ENCODE peak calls at places on chromosome 11, in four cellular contexts. One of them, this sample, is unnamed.

GRCh38 chr11:46390331-46391171 is 1.0 kb downstream of the CHRM4 start:
- DNase-seq in breast epithelium: no peak
- DNase-seq in CD8-positive, alpha-beta T cell: no peak
- DNase-seq in fibroblast of the aortic adventitia: no peak
- DNase-seq in this sample: no peak

GRCh38 chr11:1564535-1565172 is 7.4 kb downstream of the DUSP8 start:
- DNase-seq in breast epithelium: no peak
- DNase-seq in CD8-positive, alpha-beta T cell: peak; percentile 28
- DNase-seq in fibroblast of the aortic adventitia: peak; percentile 74
- DNase-seq in this sample: no peak

GRCh38 chr11:76788661-76789442 is 5.7 kb downstream of the TSKU start:
- DNase-seq in fibroblast of the aortic adventitia: no peak
- DNase-seq in CD8-positive, alpha-beta T cell: no peak
- DNase-seq in breast epithelium: peak; percentile 93
- DNase-seq in this sample: peak; percentile 99

GRCh38 chr11:2305140-2305861 is 3.5 kb downstream of the TSPAN32 start:
- DNase-seq in breast epithelium: peak; percentile 71
- DNase-seq in CD8-positive, alpha-beta T cell: peak; percentile 91
- DNase-seq in fibroblast of the aortic adventitia: peak; percentile 75
- DNase-seq in this sample: no peak

GRCh38 chr11:119721129-119722120 is 7.6 kb downstream of the NECTIN1 start:
- DNase-seq in fibroblast of the aortic adventitia: peak; percentile 44
- DNase-seq in CD8-positive, alpha-beta T cell: no peak
- DNase-seq in breast epithelium: peak; percentile 54
- DNase-seq in this sample: no peak

GRCh38 chr11:71444811-71445210 is 3.4 kb downstream of the DHCR7 start:
- DNase-seq in breast epithelium: no peak
- DNase-seq in fibroblast of the aortic adventitia: no peak
- DNase-seq in CD8-positive, alpha-beta T cell: no peak
- DNase-seq in this sample: no peak

GRCh38 chr11:85821636-85822035 is 10.7 kb upstream of the SYTL2 start:
- DNase-seq in fibroblast of the aortic adventitia: peak; percentile 41
- DNase-seq in breast epithelium: no peak
- DNase-seq in CD8-positive, alpha-beta T cell: no peak
- DNase-seq in this sample: peak; percentile 64

GRCh38 chr11:66070604-66071325 is 693 bp downstream of the PACS1 start:
- DNase-seq in CD8-positive, alpha-beta T cell: peak; percentile 25
- DNase-seq in breast epithelium: peak; percentile 52
- DNase-seq in fibroblast of the aortic adventitia: peak; percentile 53
- DNase-seq in this sample: no peak

GRCh38 chr11:129374081-129374992 is 1.3 kb upstream of the BARX2 start:
- DNase-seq in fibroblast of the aortic adventitia: no peak
- DNase-seq in breast epithelium: no peak
- DNase-seq in CD8-positive, alpha-beta T cell: no peak
- DNase-seq in this sample: no peak

GRCh38 chr11:118274184-118274583 is 10.1 kb upstream of the MPZL2 start:
- DNase-seq in CD8-positive, alpha-beta T cell: no peak
- DNase-seq in breast epithelium: no peak
- DNase-seq in fibroblast of the aortic adventitia: no peak
- DNase-seq in this sample: peak; percentile 50

GRCh38 chr11:130514316-130514715 is 65.9 kb downstream of the ADAMTS15 start:
- DNase-seq in fibroblast of the aortic adventitia: peak; percentile 74
- DNase-seq in breast epithelium: no peak
- DNase-seq in CD8-positive, alpha-beta T cell: no peak
- DNase-seq in this sample: no peak

GRCh38 chr11:766941-767210 is 10.4 kb downstream of the GATD1 start:
- DNase-seq in fibroblast of the aortic adventitia: no peak
- DNase-seq in breast epithelium: no peak
- DNase-seq in CD8-positive, alpha-beta T cell: no peak
- DNase-seq in this sample: no peak

GRCh38 chr11:129785383-129786111 is 30.1 kb upstream of the TMEM45B start:
- DNase-seq in fibroblast of the aortic adventitia: peak; percentile 55
- DNase-seq in CD8-positive, alpha-beta T cell: no peak
- DNase-seq in breast epithelium: no peak
- DNase-seq in this sample: no peak

GRCh38 chr11:62569611-62570010 is 4.1 kb downstream of the EEF1G start:
- DNase-seq in breast epithelium: no peak
- DNase-seq in CD8-positive, alpha-beta T cell: no peak
- DNase-seq in fibroblast of the aortic adventitia: no peak
- DNase-seq in this sample: no peak

GRCh38 chr11:19727246-19727645 is 14.6 kb downstream of the NAV2 start:
- DNase-seq in CD8-positive, alpha-beta T cell: no peak
- DNase-seq in breast epithelium: no peak
- DNase-seq in fibroblast of the aortic adventitia: peak; percentile 58
- DNase-seq in this sample: no peak

GRCh38 chr11:120335596-120335927 is 651 bp upstream of the ARHGEF12 start:
- DNase-seq in CD8-positive, alpha-beta T cell: no peak
- DNase-seq in breast epithelium: no peak
- DNase-seq in fibroblast of the aortic adventitia: peak; percentile 69
- DNase-seq in this sample: no peak

GRCh38 chr11:9760180-9760550 is 96.3 kb downstream of the SWAP70 start:
- DNase-seq in CD8-positive, alpha-beta T cell: no peak
- DNase-seq in breast epithelium: peak; percentile 71
- DNase-seq in fibroblast of the aortic adventitia: peak; percentile 97
- DNase-seq in this sample: no peak

GRCh38 chr11:20443596-20443995 is 56.1 kb downstream of the PRMT3 start:
- DNase-seq in breast epithelium: no peak
- DNase-seq in CD8-positive, alpha-beta T cell: no peak
- DNase-seq in fibroblast of the aortic adventitia: peak; percentile 35
- DNase-seq in this sample: no peak

GRCh38 chr11:65125197-65126056 is 3.3 kb downstream of the MRPL49 start:
- DNase-seq in CD8-positive, alpha-beta T cell: no peak
- DNase-seq in fibroblast of the aortic adventitia: no peak
- DNase-seq in breast epithelium: no peak
- DNase-seq in this sample: no peak

GRCh38 chr11:61193596-61193995 is 9.7 kb upstream of the PGA3 start:
- DNase-seq in breast epithelium: no peak
- DNase-seq in fibroblast of the aortic adventitia: no peak
- DNase-seq in CD8-positive, alpha-beta T cell: no peak
- DNase-seq in this sample: no peak

GRCh38 chr11:27718853-27719574 is 18.8 kb upstream of the BDNF start:
- DNase-seq in CD8-positive, alpha-beta T cell: no peak
- DNase-seq in breast epithelium: no peak
- DNase-seq in fibroblast of the aortic adventitia: peak; percentile 43
- DNase-seq in this sample: no peak

GRCh38 chr11:125626381-125626950 is 1.5 kb downstream of the CHEK1 start:
- DNase-seq in breast epithelium: no peak
- DNase-seq in fibroblast of the aortic adventitia: no peak
- DNase-seq in CD8-positive, alpha-beta T cell: peak; percentile 20
- DNase-seq in this sample: peak; percentile 22

GRCh38 chr11:134124660-134125451 is 56.0 kb downstream of the JAM3 start:
- DNase-seq in fibroblast of the aortic adventitia: peak; percentile 78
- DNase-seq in breast epithelium: no peak
- DNase-seq in CD8-positive, alpha-beta T cell: peak; percentile 20
- DNase-seq in this sample: no peak

GRCh38 chr11:8906629-8907028 is 4.4 kb upstream of the AKIP1 start:
- DNase-seq in breast epithelium: no peak
- DNase-seq in fibroblast of the aortic adventitia: peak; percentile 96
- DNase-seq in CD8-positive, alpha-beta T cell: no peak
- DNase-seq in this sample: no peak

DNA sequence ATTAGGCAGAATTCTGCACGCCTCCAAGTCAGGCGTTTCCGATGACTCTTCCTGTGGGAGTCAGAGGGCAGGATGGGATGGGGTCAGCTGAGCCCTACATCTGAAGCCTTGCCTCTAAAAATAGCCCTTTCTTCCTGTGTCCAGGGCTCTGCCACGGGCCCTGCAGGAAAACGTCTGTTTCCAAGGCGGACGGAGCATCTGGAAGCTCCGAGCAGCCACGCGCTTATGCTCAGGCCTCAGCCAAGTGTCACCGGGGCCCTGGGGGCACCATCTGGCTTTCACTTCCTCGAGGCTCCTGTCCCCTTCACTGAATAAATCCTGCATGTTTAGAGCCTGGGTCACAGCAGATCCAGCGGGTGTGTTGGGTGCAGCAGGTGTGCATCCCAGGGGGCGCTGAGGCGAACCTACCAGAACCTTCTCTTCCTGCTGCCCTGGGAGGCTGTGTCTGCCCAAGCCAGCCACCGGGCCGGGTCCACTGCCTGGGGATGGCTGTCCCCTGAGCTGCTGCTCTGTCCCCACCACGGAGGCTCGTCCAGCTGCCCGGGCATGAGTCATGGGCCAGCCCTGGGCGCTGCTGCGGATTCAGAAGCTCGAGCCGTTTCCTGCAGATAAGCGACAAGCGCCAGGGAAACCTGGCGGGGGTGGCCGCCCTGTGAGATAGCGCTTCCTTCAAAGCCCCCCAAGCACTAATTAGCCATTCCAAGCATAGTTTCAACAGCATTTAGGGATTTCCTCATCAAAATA is 32.0 kb upstream of the LINC01488 start:
- DNase-seq in fibroblast of the aortic adventitia: peak; percentile 15
- DNase-seq in CD8-positive, alpha-beta T cell: no peak
- DNase-seq in breast epithelium: no peak
- DNase-seq in this sample: no peak
- TF ChIP-seq CTCF in fibroblast of the aortic adventitia: no peak
- TF ChIP-seq CTCF in CD8-positive, alpha-beta T cell: no peak
- TF ChIP-seq CTCF in breast epithelium: no peak
- TF ChIP-seq CTCF in this sample: no peak

GRCh38 chr11:101430236-101430635 is 153.6 kb downstream of the TRPC6 start:
- DNase-seq in fibroblast of the aortic adventitia: no peak
- DNase-seq in breast epithelium: no peak
- DNase-seq in CD8-positive, alpha-beta T cell: no peak
- DNase-seq in this sample: no peak

GRCh38 chr11:101435406-101435805 is 148.4 kb downstream of the TRPC6 start:
- DNase-seq in CD8-positive, alpha-beta T cell: no peak
- DNase-seq in breast epithelium: no peak
- DNase-seq in fibroblast of the aortic adventitia: no peak
- DNase-seq in this sample: no peak

GRCh38 chr11:101434241-101434640 is 149.6 kb downstream of the TRPC6 start:
- DNase-seq in CD8-positive, alpha-beta T cell: no peak
- DNase-seq in breast epithelium: no peak
- DNase-seq in fibroblast of the aortic adventitia: no peak
- DNase-seq in this sample: no peak

GRCh38 chr11:101428918-101429317 is 154.9 kb downstream of the TRPC6 start:
- DNase-seq in CD8-positive, alpha-beta T cell: no peak
- DNase-seq in fibroblast of the aortic adventitia: peak; percentile 29
- DNase-seq in breast epithelium: no peak
- DNase-seq in this sample: peak; percentile 10

DNA sequence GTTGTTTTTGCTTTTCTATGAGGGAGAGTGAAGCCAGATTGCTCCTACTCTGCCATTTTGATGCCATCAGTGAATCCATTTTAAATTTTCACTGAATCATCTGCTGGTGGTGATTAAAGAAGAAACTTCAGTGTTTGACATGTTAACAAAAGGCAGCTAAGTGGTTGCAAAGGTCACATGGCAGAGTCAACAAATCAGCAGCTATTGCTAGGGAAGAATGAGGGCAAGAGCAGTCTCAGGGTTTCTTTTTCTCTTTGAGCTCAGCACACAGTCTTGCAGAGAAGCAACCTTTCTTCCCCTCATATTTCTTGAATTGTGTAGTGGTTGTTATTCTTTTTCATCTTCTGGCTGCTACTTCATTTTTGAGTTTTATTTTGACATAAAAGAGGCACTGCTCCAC is 154.1 kb downstream of the TRPC6 start:
- DNase-seq in breast epithelium: no peak
- DNase-seq in CD8-positive, alpha-beta T cell: no peak
- DNase-seq in fibroblast of the aortic adventitia: no peak
- DNase-seq in this sample: no peak
- H3K4me3 ChIP-seq in breast epithelium: no peak overlapping the region
- H3K4me3 ChIP-seq in CD8-positive, alpha-beta T cell: no peak overlapping the region
- H3K4me3 ChIP-seq in fibroblast of the aortic adventitia: no peak overlapping the region
- H3K4me3 ChIP-seq in this sample: no peak overlapping the region

GRCh38 chr11:123704341-123704740 is 37.1 kb downstream of the ZNF202 start:
- DNase-seq in breast epithelium: no peak
- DNase-seq in CD8-positive, alpha-beta T cell: no peak
- DNase-seq in fibroblast of the aortic adventitia: no peak
- DNase-seq in this sample: no peak

GRCh38 chr11:123707206-123707605 is 34.3 kb downstream of the ZNF202 start:
- DNase-seq in breast epithelium: no peak
- DNase-seq in fibroblast of the aortic adventitia: no peak
- DNase-seq in CD8-positive, alpha-beta T cell: no peak
- DNase-seq in this sample: no peak

GRCh38 chr11:123702137-123702536 is 39.3 kb downstream of the ZNF202 start:
- DNase-seq in fibroblast of the aortic adventitia: no peak
- DNase-seq in CD8-positive, alpha-beta T cell: no peak
- DNase-seq in breast epithelium: no peak
- DNase-seq in this sample: no peak

DNA sequence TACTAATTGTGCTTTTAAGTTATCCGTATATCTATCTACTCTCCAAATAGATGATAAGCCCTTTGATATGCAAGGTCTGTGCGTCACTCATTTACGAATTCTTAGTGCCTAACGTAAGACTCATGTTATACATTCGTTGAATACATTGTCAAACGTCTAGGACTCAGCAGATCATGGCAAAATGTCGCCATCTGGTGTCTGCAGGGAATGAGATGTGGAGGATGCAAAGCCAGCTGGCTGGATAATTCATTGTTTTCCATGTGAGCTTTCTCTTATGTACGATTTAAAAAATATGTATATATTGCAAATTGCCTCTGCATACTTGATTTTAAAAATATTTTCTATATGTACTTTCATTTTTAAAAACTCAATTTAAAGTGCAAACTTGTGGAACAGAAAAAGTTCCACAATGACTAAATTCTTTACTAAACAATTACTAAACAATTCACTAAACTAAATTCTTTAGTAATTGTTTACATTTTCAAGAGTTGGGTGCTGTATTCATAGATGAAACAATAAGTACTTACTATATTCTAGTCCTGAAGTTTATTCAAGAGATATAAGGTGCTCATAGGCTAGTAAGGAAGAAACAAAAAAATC is 33.8 kb downstream of the ZNF202 start:
- DNase-seq in fibroblast of the aortic adventitia: peak; percentile 79
- DNase-seq in breast epithelium: peak; percentile 32
- DNase-seq in CD8-positive, alpha-beta T cell: peak; percentile 64
- DNase-seq in this sample: peak; percentile 34
- TF ChIP-seq CTCF in fibroblast of the aortic adventitia: peak; percentile 88
- TF ChIP-seq CTCF in breast epithelium: no peak
- TF ChIP-seq CTCF in CD8-positive, alpha-beta T cell: peak; percentile 73
- TF ChIP-seq CTCF in this sample: peak; percentile 95

GRCh38 chr11:59184876-59185275 is 12.9 kb downstream of the DTX4 start:
- DNase-seq in breast epithelium: no peak
- DNase-seq in fibroblast of the aortic adventitia: no peak
- DNase-seq in CD8-positive, alpha-beta T cell: no peak
- DNase-seq in this sample: no peak

GRCh38 chr11:59187587-59187986 is 15.7 kb downstream of the DTX4 start:
- DNase-seq in breast epithelium: no peak
- DNase-seq in CD8-positive, alpha-beta T cell: no peak
- DNase-seq in fibroblast of the aortic adventitia: no peak
- DNase-seq in this sample: no peak

GRCh38 chr11:59187020-59187419 is 15.1 kb downstream of the DTX4 start:
- DNase-seq in breast epithelium: no peak
- DNase-seq in CD8-positive, alpha-beta T cell: no peak
- DNase-seq in fibroblast of the aortic adventitia: no peak
- DNase-seq in this sample: no peak

GRCh38 chr11:59185412-59185811 is 13.5 kb downstream of the DTX4 start:
- DNase-seq in breast epithelium: no peak
- DNase-seq in CD8-positive, alpha-beta T cell: no peak
- DNase-seq in fibroblast of the aortic adventitia: no peak
- DNase-seq in this sample: no peak

GRCh38 chr11:59186130-59186594 is 14.2 kb downstream of the DTX4 start:
- DNase-seq in breast epithelium: no peak
- DNase-seq in CD8-positive, alpha-beta T cell: peak; percentile 60
- DNase-seq in fibroblast of the aortic adventitia: no peak
- DNase-seq in this sample: no peak
- H3K4me3 ChIP-seq in breast epithelium: peak overlapping the region; percentile 16
- H3K4me3 ChIP-seq in CD8-positive, alpha-beta T cell: no peak overlapping the region
- H3K4me3 ChIP-seq in fibroblast of the aortic adventitia: no peak overlapping the region
- H3K4me3 ChIP-seq in this sample: no peak overlapping the region